ENCODE peak calls at places on chromosomes 2 and 18, in ten cellular contexts. M is psoas muscle; U is OCI-LY7; H is A673; X is Panc1; L is transverse colon; Z is A549; W is CD4-positive, CD25-positive, alpha-beta regulatory T cell; C is fibroblast of lung; Q is heart left ventricle. T is an unnamed sample.

GRCh38 chr18:12598181-12598921 is 59.6 kb downstream of the SPIRE1 start:
- DNase-seq in X (no peak), H (no peak), L (no peak), Q (no peak), U (no peak), Z (no peak), C (peak; percentile 61), M (no peak), W (no peak), T (no peak)

GRCh38 chr18:21163647-21164625 is 52.3 kb upstream of the ROCK1 start:
- DNase-seq in W (no peak), U (no peak), Q (no peak), X (peak; percentile 13), M (no peak), L (no peak), Z (peak; percentile 4), H (peak; percentile 12), C (peak; percentile 89), T (no peak)

GRCh38 chr2:147483293-147483669 is 361.5 kb upstream of the ACVR2A start:
- DNase-seq in X (no peak), W (no peak), M (no peak), Q (no peak), H (no peak), L (no peak), Z (no peak), U (no peak), C (no peak), T (no peak)

GRCh38 chr2:31401580-31401979 is 13.0 kb downstream of the XDH start:
- DNase-seq in Z (peak; percentile 95), H (no peak), L (no peak), X (no peak), M (no peak), C (peak; percentile 96), Q (no peak), U (no peak), W (no peak), T (no peak)

GRCh38 chr2:190947139-190947538 is 66.5 kb downstream of the GLS start:
- DNase-seq in U (no peak), H (no peak), Z (peak; percentile 59), L (no peak), X (no peak), W (no peak), M (no peak), C (peak; percentile 77), Q (no peak), T (no peak)

GRCh38 chr18:59008302-59008974 is 131.2 kb upstream of the SEC11C start:
- DNase-seq in M (no peak), U (no peak), Z (peak; percentile 94), Q (no peak), L (no peak), X (no peak), H (peak; percentile 71), C (peak; percentile 85), W (no peak), T (no peak)

GRCh38 chr2:46006634-46007033 is 290.6 kb upstream of the EPAS1 start:
- DNase-seq in W (no peak), U (no peak), H (no peak), Z (peak; percentile 24), X (no peak), M (no peak), Q (no peak), L (no peak), C (no peak), T (no peak)

GRCh38 chr2:99811544-99811943 is 321.7 kb upstream of the REV1 start:
- DNase-seq in U (no peak), L (no peak), W (no peak), C (peak; percentile 93), Q (no peak), M (no peak), X (no peak), Z (no peak), H (no peak), T (no peak)

GRCh38 chr2:173955004-173955403 is 10.2 kb downstream of the SP3 start:
- DNase-seq in M (no peak), X (no peak), Z (no peak), U (no peak), C (no peak), H (no peak), W (no peak), L (no peak), Q (no peak), T (no peak)

GRCh38 chr18:57982372-57983021 is 61.5 kb upstream of the NEDD4L start:
- DNase-seq in M (no peak), C (no peak), Z (no peak), H (no peak), L (no peak), Q (no peak), U (no peak), W (no peak), X (no peak), T (no peak)

GRCh38 chr18:57833441-57834101 is 30.5 kb upstream of the ATP8B1 start:
- DNase-seq in U (no peak), Q (no peak), X (no peak), Z (no peak), H (no peak), W (no peak), C (peak; percentile 61), L (no peak), M (no peak), T (no peak)

GRCh38 chr2:125073440-125073839 is 1048.4 kb downstream of the CNTNAP5 start:
- DNase-seq in W (no peak), Q (no peak), M (no peak), U (no peak), C (no peak), H (no peak), L (no peak), X (no peak), Z (no peak), T (no peak)

GRCh38 chr2:27085670-27086089 is 892 bp upstream of the KHK start:
- DNase-seq in Z (peak; percentile 85), M (peak; percentile 81), X (peak; percentile 42), L (peak; percentile 84), Q (peak; percentile 89), C (peak; percentile 70), U (no peak), H (no peak), W (no peak), T (peak; percentile 82)

GRCh38 chr2:165758276-165758675 is 35.8 kb downstream of the GALNT3 start:
- DNase-seq in Z (no peak), U (no peak), C (no peak), H (peak; percentile 62), X (no peak), Q (no peak), M (no peak), L (no peak), W (no peak), T (no peak)

GRCh38 chr2:182650704-182651103 is 65.4 kb upstream of the DNAJC10 start:
- DNase-seq in Z (peak; percentile 53), U (peak; percentile 36), Q (no peak), M (no peak), L (no peak), C (peak; percentile 50), W (no peak), X (peak; percentile 30), H (peak; percentile 85), T (no peak)

GRCh38 chr18:14969507-14969906 is 221.5 kb downstream of the ANKRD30B start:
- DNase-seq in M (no peak), X (no peak), C (no peak), U (no peak), Z (no peak), L (no peak), Q (no peak), H (no peak), W (no peak), T (no peak)
- H3K9me3 ChIP-seq in M (no peaks in the 10 kb centered on the region), X (no peaks in the 10 kb centered on the region), C (no peaks in the 10 kb centered on the region), U (no peaks in the 10 kb centered on the region), Z (no peaks in the 10 kb centered on the region), L (no peaks in the 10 kb centered on the region), Q (no peaks in the 10 kb centered on the region), H (no peaks in the 10 kb centered on the region), W (no peaks in the 10 kb centered on the region), T (no peaks in the 10 kb centered on the region)

GRCh38 chr2:11945139-11946126 is 199.0 kb downstream of the LPIN1 start:
- DNase-seq in C (no peak), M (no peak), U (peak; percentile 33), W (peak; percentile 18), H (no peak), Z (no peak), L (no peak), Q (no peak), X (no peak), T (no peak)
- H3K9me3 ChIP-seq in C (no peaks in the 10 kb centered on the region), M (no peaks in the 10 kb centered on the region), U (no peaks in the 10 kb centered on the region), W (no peaks in the 10 kb centered on the region), H (no peaks in the 10 kb centered on the region), Z (no peaks in the 10 kb centered on the region), L (no peaks in the 10 kb centered on the region), Q (no peaks in the 10 kb centered on the region), X (no peaks in the 10 kb centered on the region), T (no peaks in the 10 kb centered on the region)

DNA sequence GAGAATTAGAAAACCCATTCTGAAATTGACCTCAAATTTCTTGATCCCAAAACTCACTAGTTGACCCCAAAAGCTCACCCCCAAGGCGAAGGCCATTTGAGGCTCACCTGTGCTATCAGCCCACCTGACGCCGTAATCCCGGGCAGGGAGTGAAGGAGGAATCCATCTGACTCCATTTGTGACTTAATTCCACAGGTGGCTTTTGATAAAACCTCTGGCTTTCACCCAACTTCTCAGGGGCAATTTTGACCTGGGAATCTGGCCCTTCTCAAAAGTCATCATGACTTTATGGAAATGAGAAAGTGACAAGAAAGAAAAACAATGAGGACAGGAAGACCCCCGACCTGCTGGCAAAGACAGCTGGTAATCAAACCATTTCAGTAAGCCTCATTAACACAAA is 86.9 kb upstream of the SALL3 start:
- DNase-seq in Q (no peak), X (no peak), C (no peak), H (no peak), M (no peak), Z (no peak), U (no peak), W (no peak), L (no peak), T (no peak)
- H3K9me3 ChIP-seq in Q (peaks cover 3% of the 10 kb centered on the region), X (peaks cover 6% of the 10 kb centered on the region), C (no peaks in the 10 kb centered on the region), H (peaks cover 11% of the 10 kb centered on the region), M (peaks cover 18% of the 10 kb centered on the region), Z (no peaks in the 10 kb centered on the region), U (no peaks in the 10 kb centered on the region), W (peaks cover 10% of the 10 kb centered on the region), L (peaks cover 15% of the 10 kb centered on the region), T (peaks cover 47% of the 10 kb centered on the region)

GRCh38 chr2:240636563-240637115 is 11.4 kb downstream of the GPR35 start:
- DNase-seq in U (no peak), Z (no peak), Q (no peak), X (no peak), H (no peak), M (no peak), W (no peak), L (no peak), C (no peak), T (peak; percentile 6)

GRCh38 chr2:240635998-240636547 is 10.8 kb downstream of the GPR35 start:
- DNase-seq in W (no peak), U (no peak), X (no peak), L (no peak), Q (no peak), C (no peak), Z (no peak), M (no peak), H (no peak), T (peak; percentile 6)

GRCh38 chr2:240637901-240638175 is 12.6 kb downstream of the GPR35 start:
- DNase-seq in X (no peak), L (no peak), U (no peak), C (no peak), W (no peak), H (no peak), Z (no peak), Q (no peak), M (no peak), T (peak; percentile 8)

GRCh38 chr2:240637116-240637900 is 12.0 kb downstream of the GPR35 start:
- DNase-seq in M (no peak), W (no peak), Q (no peak), Z (no peak), U (no peak), H (no peak), L (no peak), X (no peak), C (no peak), T (peak; percentile 3)

GRCh38 chr2:240635116-240635997 is 10.1 kb downstream of the GPR35 start:
- DNase-seq in Z (no peak), X (no peak), Q (no peak), L (no peak), H (no peak), C (no peak), U (no peak), M (no peak), W (no peak), T (peak; percentile 5)
- H3K9me3 ChIP-seq in Z (peaks cover 15% of the 10 kb centered on the region), X (no peaks in the 10 kb centered on the region), Q (no peaks in the 10 kb centered on the region), L (no peaks in the 10 kb centered on the region), H (no peaks in the 10 kb centered on the region), C (no peaks in the 10 kb centered on the region), U (peaks cover 9% of the 10 kb centered on the region), M (no peaks in the 10 kb centered on the region), W (peaks cover 13% of the 10 kb centered on the region), T (peaks cover 14% of the 10 kb centered on the region)